ENCODE peak calls at places on chromosomes 12 and 14, in eight cellular contexts. P is activated effector memory CD4-positive, alpha-beta T cell treated with Interleukin-2 at 50 U/mL for 16 hours; L is A549; O is GM19239; U is coronary artery; W is stimulated activated CD8-positive, alpha-beta memory T cell treated with anti-CD3 and anti-CD28 coated beads, Interleukin-4, amount 100 ng/mL, for 1 hour; C is HS-27A; Y is brain microvascular endothelial cell. T is an unnamed sample.

GRCh38 chr12:15494329-15495046 is 172.2 kb downstream of the PTPRO start:
- DNase-seq in P (no peak), L (no peak), O (no peak), U (no peak), W (no peak), C (no peak), Y (no peak), T (no peak)

GRCh38 chr14:45048385-45048784 is 35.5 kb upstream of the PRPF39 start:
- DNase-seq in P (no peak), L (no peak), O (no peak), U (no peak), W (no peak), C (no peak), Y (no peak), T (no peak)

GRCh38 chr12:50505386-50505827 is 622 bp downstream of the DIP2B start:
- DNase-seq in P (no peak), L (no peak), O (no peak), U (peak; percentile 72), W (peak; percentile 7), C (no peak), Y (peak; percentile 1), T (no peak)

GRCh38 chr14:52399886-52400599 is 85.9 kb downstream of the PTGER2 start:
- DNase-seq in P (no peak), L (no peak), O (no peak), U (no peak), W (no peak), C (no peak), Y (no peak), T (peak; percentile 8)

GRCh38 chr14:89493406-89493805 is 76.4 kb upstream of the FOXN3 start:
- DNase-seq in P (no peak), L (no peak), O (no peak), U (no peak), W (no peak), C (no peak), Y (no peak), T (no peak)

GRCh38 chr12:80422549-80422948 is 21.5 kb upstream of the PTPRQ start:
- DNase-seq in P (no peak), L (no peak), O (no peak), U (no peak), W (no peak), C (no peak), Y (no peak), T (peak; percentile 53)

GRCh38 chr14:53742226-53742607 is 214.4 kb downstream of the BMP4 start:
- DNase-seq in P (no peak), L (no peak), O (no peak), U (no peak), W (no peak), C (no peak), Y (no peak), T (no peak)

GRCh38 chr12:4287325-4288290 is 14.0 kb downstream of the CCND2 start:
- DNase-seq in P (no peak), L (no peak), O (no peak), U (no peak), W (no peak), C (no peak), Y (no peak), T (no peak)

GRCh38 chr14:100285913-100286400 is 20.3 kb downstream of the SLC25A29 start:
- DNase-seq in P (no peak), L (no peak), O (no peak), U (peak; percentile 41), W (no peak), C (no peak), Y (no peak), T (no peak)

GRCh38 chr14:103811189-103811588 is 36.2 kb downstream of the PPP1R13B start:
- DNase-seq in P (no peak), L (no peak), O (no peak), U (no peak), W (no peak), C (no peak), Y (no peak), T (no peak)

GRCh38 chr12:26135010-26135420 is 10.2 kb upstream of the BHLHE41 start:
- DNase-seq in P (no peak), L (no peak), O (no peak), U (no peak), W (no peak), C (no peak), Y (peak; percentile 36), T (no peak)

GRCh38 chr12:113261847-113262470 is 40.7 kb downstream of the TPCN1 start:
- DNase-seq in P (no peak), L (no peak), O (peak; percentile 22), U (no peak), W (no peak), C (no peak), Y (no peak), T (no peak)

GRCh38 chr12:121805800-121806555 is 2.2 kb downstream of the SETD1B start:
- DNase-seq in P (no peak), L (peak; percentile 48), O (no peak), U (no peak), W (no peak), C (no peak), Y (no peak), T (no peak)

GRCh38 chr12:19105468-19105867 is 24.1 kb upstream of the PLEKHA5 start:
- DNase-seq in P (no peak), L (no peak), O (no peak), U (no peak), W (no peak), C (no peak), Y (no peak), T (no peak)

GRCh38 chr12:121958521-121959240 is 40.3 kb downstream of the CFAP251 start:
- DNase-seq in P (no peak), L (no peak), O (no peak), U (no peak), W (no peak), C (no peak), Y (no peak), T (no peak)

GRCh38 chr14:63174760-63175191 is 29.5 kb upstream of the RHOJ start:
- DNase-seq in P (no peak), L (peak; percentile 34), O (no peak), U (no peak), W (no peak), C (peak; percentile 24), Y (peak; percentile 80), T (no peak)

GRCh38 chr12:104702565-104703139 is 245.9 kb downstream of the CHST11 start:
- DNase-seq in P (no peak), L (no peak), O (no peak), U (peak; percentile 82), W (no peak), C (no peak), Y (peak; percentile 57), T (no peak)

GRCh38 chr12:92094751-92095161 is 50.9 kb downstream of the BTG1 start:
- DNase-seq in P (no peak), L (no peak), O (no peak), U (no peak), W (no peak), C (peak; percentile 61), Y (peak; percentile 43), T (no peak)

GRCh38 chr14:61227893-61228591 is 53.1 kb downstream of the TMEM30B start:
- DNase-seq in P (no peak), L (no peak), O (no peak), U (no peak), W (no peak), C (no peak), Y (no peak), T (no peak)

GRCh38 chr12:9372202-9372601 is 164.0 kb upstream of the PZP start:
- DNase-seq in P (no peak), L (peak; percentile 30), O (no peak), U (no peak), W (no peak), C (no peak), Y (peak; percentile 11), T (no peak)

GRCh38 chr12:49651855-49652254 is 28.5 kb downstream of the PRPF40B start:
- DNase-seq in P (no peak), L (no peak), O (no peak), U (no peak), W (no peak), C (no peak), Y (no peak), T (no peak)